ENCODE peak calls at places on chromosomes 13 and 19, in eight cellular contexts. One of them, this sample, is unnamed.

GRCh38 chr13:84607614-84608013 is 725.3 kb upstream of the SLITRK1 start:
- DNase-seq in A549: no peak
- DNase-seq in SK-N-SH: no peak
- DNase-seq in IMR-90: peak
- DNase-seq in HepG2: no peak
- DNase-seq in GM12878: no peak
- DNase-seq in H1: no peak
- DNase-seq in K562: no peak
- DNase-seq in this sample: no peak

GRCh38 chr13:75357576-75358295 is 124.2 kb downstream of the TBC1D4 start:
- DNase-seq in A549: peak
- DNase-seq in SK-N-SH: peak
- DNase-seq in IMR-90: peak
- DNase-seq in HepG2: peak
- DNase-seq in GM12878: no peak
- DNase-seq in H1: peak
- DNase-seq in K562: peak
- DNase-seq in this sample: peak

GRCh38 chr13:97257800-97258799 is 36.0 kb downstream of the MBNL2 start:
- DNase-seq in A549: peak
- DNase-seq in SK-N-SH: no peak
- DNase-seq in IMR-90: peak
- DNase-seq in HepG2: peak
- DNase-seq in GM12878: peak
- DNase-seq in H1: no peak
- DNase-seq in K562: peak
- DNase-seq in this sample: peak

GRCh38 chr13:102495663-102496062 is 93.8 kb upstream of the FGF14 start:
- DNase-seq in A549: no peak
- DNase-seq in SK-N-SH: no peak
- DNase-seq in IMR-90: no peak
- DNase-seq in HepG2: no peak
- DNase-seq in GM12878: no peak
- DNase-seq in H1: no peak
- DNase-seq in K562: no peak
- DNase-seq in this sample: no peak

GRCh38 chr19:55341191-55342043 is 1.7 kb downstream of the KMT5C start:
- DNase-seq in A549: peak
- DNase-seq in SK-N-SH: peak
- DNase-seq in IMR-90: peak
- DNase-seq in HepG2: peak
- DNase-seq in GM12878: no peak
- DNase-seq in H1: no peak
- DNase-seq in K562: peak
- DNase-seq in this sample: peak

GRCh38 chr19:17997969-17998826 is 9.8 kb upstream of the ARRDC2 start:
- DNase-seq in A549: peak
- DNase-seq in SK-N-SH: no peak
- DNase-seq in IMR-90: peak
- DNase-seq in HepG2: peak
- DNase-seq in GM12878: no peak
- DNase-seq in H1: no peak
- DNase-seq in K562: peak
- DNase-seq in this sample: peak

GRCh38 chr13:41025518-41025917 is 6.4 kb upstream of the ELF1 start:
- DNase-seq in A549: no peak
- DNase-seq in SK-N-SH: no peak
- DNase-seq in IMR-90: no peak
- DNase-seq in HepG2: peak
- DNase-seq in GM12878: no peak
- DNase-seq in H1: no peak
- DNase-seq in K562: no peak
- DNase-seq in this sample: no peak

GRCh38 chr13:107347641-107348369 is 779.9 kb upstream of the ARGLU1 start:
- DNase-seq in A549: no peak
- DNase-seq in SK-N-SH: no peak
- DNase-seq in IMR-90: no peak
- DNase-seq in HepG2: no peak
- DNase-seq in GM12878: no peak
- DNase-seq in H1: no peak
- DNase-seq in K562: no peak
- DNase-seq in this sample: no peak

DNA sequence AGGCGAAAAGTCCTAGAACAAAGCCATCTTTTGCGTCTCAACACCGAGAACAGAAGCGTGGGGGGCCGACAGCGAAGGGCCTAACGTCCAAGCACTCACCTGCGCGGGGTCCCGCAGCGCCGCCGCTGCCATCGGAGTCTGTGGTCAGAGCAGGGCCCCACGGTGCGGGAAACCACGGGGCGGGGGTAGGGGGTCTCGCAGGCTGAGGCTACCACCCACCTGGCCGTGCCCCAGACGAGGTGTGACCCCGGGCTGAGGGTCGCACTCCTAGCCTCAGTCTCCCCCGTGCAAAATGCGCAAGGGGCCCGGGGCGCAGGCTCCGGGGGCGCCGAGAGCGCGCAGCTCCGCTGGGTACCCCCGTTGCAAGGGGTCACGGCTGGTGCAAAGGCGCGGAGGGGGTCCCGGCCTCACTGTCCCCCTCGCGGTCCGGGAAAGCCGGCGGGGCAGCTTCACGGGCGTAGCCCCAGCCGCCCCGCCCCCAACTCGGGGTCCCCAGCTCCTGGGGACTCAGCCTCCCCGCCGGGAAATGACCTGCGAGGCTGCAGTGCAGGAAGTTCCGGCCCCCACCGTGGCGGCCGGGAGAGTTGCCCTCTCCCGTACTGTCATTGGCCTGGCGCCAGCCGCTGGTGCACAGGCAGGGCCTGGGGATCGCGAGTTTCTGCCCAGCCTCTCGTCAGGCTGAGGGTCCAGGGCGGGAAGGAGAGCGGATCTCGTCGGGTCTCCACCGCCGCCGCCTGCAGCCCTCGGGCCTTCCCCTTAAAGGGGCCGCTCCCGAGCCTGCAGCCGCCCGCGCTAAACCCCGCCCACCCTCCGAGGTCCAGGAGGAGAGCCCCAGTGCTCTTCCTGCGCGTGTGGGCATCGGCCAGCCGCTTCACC is at the start of gene ZNF792:
- DNase-seq in A549: peak
- DNase-seq in SK-N-SH: peak
- DNase-seq in IMR-90: peak
- DNase-seq in HepG2: peak
- DNase-seq in GM12878: no peak
- DNase-seq in H1: peak
- DNase-seq in K562: peak
- DNase-seq in this sample: peak
- TF ChIP-seq USF2 in A549: no peak
- TF ChIP-seq USF2 in SK-N-SH: no peak
- TF ChIP-seq USF2 in IMR-90: no peak
- TF ChIP-seq USF2 in HepG2: no peak
- TF ChIP-seq USF2 in GM12878: no peak
- TF ChIP-seq USF2 in H1: no peak
- TF ChIP-seq USF2 in K562: no peak
- TF ChIP-seq USF2 in this sample: peak

GRCh38 chr19:40465781-40466218 is 255 bp upstream of the BLVRB start:
- DNase-seq in A549: peak
- DNase-seq in SK-N-SH: peak
- DNase-seq in IMR-90: peak
- DNase-seq in HepG2: peak
- DNase-seq in GM12878: peak
- DNase-seq in H1: peak
- DNase-seq in K562: peak
- DNase-seq in this sample: peak

GRCh38 chr19:40465025-40465780 is at the start of gene BLVRB:
- DNase-seq in A549: no peak
- DNase-seq in SK-N-SH: no peak
- DNase-seq in IMR-90: peak
- DNase-seq in HepG2: peak
- DNase-seq in GM12878: no peak
- DNase-seq in H1: no peak
- DNase-seq in K562: no peak
- DNase-seq in this sample: no peak

GRCh38 chr19:40466219-40467006 is at the start of gene SPTBN4:
- DNase-seq in A549: no peak
- DNase-seq in SK-N-SH: no peak
- DNase-seq in IMR-90: no peak
- DNase-seq in HepG2: no peak
- DNase-seq in GM12878: peak
- DNase-seq in H1: no peak
- DNase-seq in K562: no peak
- DNase-seq in this sample: no peak

GRCh38 chr19:40461669-40462221 is 3.8 kb downstream of the BLVRB start:
- DNase-seq in A549: no peak
- DNase-seq in SK-N-SH: no peak
- DNase-seq in IMR-90: no peak
- DNase-seq in HepG2: peak
- DNase-seq in GM12878: peak
- DNase-seq in H1: no peak
- DNase-seq in K562: no peak
- DNase-seq in this sample: no peak

DNA sequence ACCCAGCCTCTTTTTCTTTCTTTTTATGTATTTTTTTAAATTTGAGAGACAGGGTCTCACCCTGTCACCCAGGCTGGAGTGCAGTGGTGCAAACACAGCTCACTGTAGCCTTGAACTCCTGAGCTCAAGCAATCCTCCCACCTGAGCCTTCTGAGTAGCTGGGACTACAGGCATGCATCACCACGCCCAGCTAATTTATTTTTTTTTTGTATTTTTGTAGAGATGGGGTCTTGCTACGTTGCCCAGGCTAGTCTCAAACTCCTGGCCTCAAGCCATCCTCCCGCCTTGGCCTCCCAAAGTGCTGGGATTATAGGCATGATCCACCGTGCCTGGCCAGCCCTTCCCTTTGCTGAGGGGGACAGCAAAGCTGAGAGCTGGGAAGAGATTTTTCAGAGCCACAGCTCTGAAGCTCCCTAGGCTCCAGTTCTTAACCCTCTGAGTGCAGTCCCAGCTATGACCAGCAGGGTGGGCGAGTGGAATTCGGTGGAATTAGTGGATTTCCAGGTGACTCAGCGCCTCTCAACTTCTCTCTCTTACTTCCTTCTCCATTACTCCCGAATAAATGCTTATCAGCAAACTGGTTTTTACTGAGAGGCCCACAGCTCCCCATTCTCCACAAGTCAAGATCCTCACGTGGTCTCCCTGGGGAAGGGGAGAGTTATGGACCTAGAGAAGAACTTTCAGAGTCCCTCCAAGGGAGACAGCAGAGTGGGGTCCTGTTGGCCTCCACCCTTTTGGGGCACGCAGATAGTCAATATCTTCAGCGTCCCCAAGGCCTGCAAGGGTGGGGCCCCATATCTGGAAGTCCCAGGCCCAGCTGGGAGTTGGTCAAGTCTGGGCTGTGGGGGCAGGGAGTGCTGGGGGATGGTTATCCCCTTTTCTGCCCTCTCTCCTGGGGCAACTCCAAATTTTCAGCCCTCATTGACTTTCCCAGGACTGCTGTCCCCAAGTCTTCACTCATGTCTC is 1.2 kb downstream of the BLVRB start:
- DNase-seq in A549: peak
- DNase-seq in SK-N-SH: peak
- DNase-seq in IMR-90: peak
- DNase-seq in HepG2: peak
- DNase-seq in GM12878: no peak
- DNase-seq in H1: no peak
- DNase-seq in K562: peak
- DNase-seq in this sample: peak
- TF ChIP-seq USF2 in A549: peak
- TF ChIP-seq USF2 in SK-N-SH: no peak
- TF ChIP-seq USF2 in IMR-90: no peak
- TF ChIP-seq USF2 in HepG2: no peak
- TF ChIP-seq USF2 in GM12878: no peak
- TF ChIP-seq USF2 in H1: no peak
- TF ChIP-seq USF2 in K562: peak
- TF ChIP-seq USF2 in this sample: no peak

DNA sequence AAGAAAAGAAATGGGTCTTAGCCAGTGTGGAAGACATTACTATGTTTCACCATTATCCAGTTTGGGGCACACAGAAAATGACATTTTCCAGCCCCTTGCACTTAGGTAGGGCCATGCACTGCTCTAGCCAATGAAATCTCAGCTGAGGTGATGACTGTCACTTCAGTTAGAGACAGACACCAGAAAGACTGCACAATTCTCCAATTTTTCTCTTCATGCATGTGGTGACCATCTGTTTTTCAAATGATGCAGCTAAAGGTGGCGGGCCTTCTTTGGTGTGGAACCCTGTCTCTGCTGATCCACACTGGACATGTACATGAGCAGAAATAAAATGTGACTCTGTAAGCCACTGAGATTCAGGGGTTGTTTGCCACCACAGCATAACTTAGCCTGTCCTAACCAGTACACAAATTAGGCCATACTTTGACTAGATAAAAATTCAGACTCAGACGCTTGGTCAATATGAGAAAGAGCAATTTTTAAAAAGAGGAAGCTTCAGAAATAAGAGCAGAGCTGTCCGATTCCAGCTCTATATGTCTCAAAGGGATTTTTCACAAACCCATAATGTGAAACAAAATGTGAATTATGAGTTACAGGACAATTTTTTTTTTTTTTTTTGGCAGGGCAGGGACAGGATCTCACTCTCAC is 6.7 kb downstream of the ZNF565 start:
- DNase-seq in A549: no peak
- DNase-seq in SK-N-SH: peak
- DNase-seq in IMR-90: no peak
- DNase-seq in HepG2: no peak
- DNase-seq in GM12878: peak
- DNase-seq in H1: no peak
- DNase-seq in K562: no peak
- DNase-seq in this sample: no peak
- TF ChIP-seq USF2 in A549: no peak
- TF ChIP-seq USF2 in SK-N-SH: no peak
- TF ChIP-seq USF2 in IMR-90: no peak
- TF ChIP-seq USF2 in HepG2: no peak
- TF ChIP-seq USF2 in GM12878: no peak
- TF ChIP-seq USF2 in H1: no peak
- TF ChIP-seq USF2 in K562: no peak
- TF ChIP-seq USF2 in this sample: no peak

GRCh38 chr19:3133793-3134116 is 2.1 kb upstream of the GNA15 start:
- DNase-seq in A549: no peak
- DNase-seq in SK-N-SH: no peak
- DNase-seq in IMR-90: no peak
- DNase-seq in HepG2: no peak
- DNase-seq in GM12878: no peak
- DNase-seq in H1: no peak
- DNase-seq in K562: no peak
- DNase-seq in this sample: no peak

GRCh38 chr19:3136684-3137055 is 837 bp downstream of the GNA15 start:
- DNase-seq in A549: no peak
- DNase-seq in SK-N-SH: no peak
- DNase-seq in IMR-90: no peak
- DNase-seq in HepG2: no peak
- DNase-seq in GM12878: no peak
- DNase-seq in H1: no peak
- DNase-seq in K562: no peak
- DNase-seq in this sample: no peak

GRCh38 chr19:3138268-3138667 is 2.4 kb downstream of the GNA15 start:
- DNase-seq in A549: no peak
- DNase-seq in SK-N-SH: no peak
- DNase-seq in IMR-90: no peak
- DNase-seq in HepG2: no peak
- DNase-seq in GM12878: no peak
- DNase-seq in H1: no peak
- DNase-seq in K562: no peak
- DNase-seq in this sample: no peak

GRCh38 chr19:3137139-3137538 is 1.3 kb downstream of the GNA15 start:
- DNase-seq in A549: no peak
- DNase-seq in SK-N-SH: no peak
- DNase-seq in IMR-90: no peak
- DNase-seq in HepG2: no peak
- DNase-seq in GM12878: no peak
- DNase-seq in H1: no peak
- DNase-seq in K562: no peak
- DNase-seq in this sample: no peak

GRCh38 chr19:3135961-3136683 is at the start of gene GNA15:
- DNase-seq in A549: no peak
- DNase-seq in SK-N-SH: no peak
- DNase-seq in IMR-90: no peak
- DNase-seq in HepG2: no peak
- DNase-seq in GM12878: no peak
- DNase-seq in H1: no peak
- DNase-seq in K562: no peak
- DNase-seq in this sample: no peak
- TF ChIP-seq USF2 in A549: no peak
- TF ChIP-seq USF2 in SK-N-SH: no peak
- TF ChIP-seq USF2 in IMR-90: no peak
- TF ChIP-seq USF2 in HepG2: no peak
- TF ChIP-seq USF2 in GM12878: no peak
- TF ChIP-seq USF2 in H1: no peak
- TF ChIP-seq USF2 in K562: no peak
- TF ChIP-seq USF2 in this sample: no peak